ENCODE peak calls at places on chromosomes 13 and 19, in six cellular contexts. P, B, V, G, T and S are unnamed samples.

GRCh38 chr13:48210178-48210577 is 22.8 kb upstream of the ITM2B start:
- DNase-seq in P (no peak), B (no peak), V (no peak), G (peak; percentile 90), T (no peak), S (no peak)

GRCh38 chr13:43894438-43894837 is 14.7 kb downstream of the LACC1 start:
- DNase-seq in P (no peak), B (no peak), V (no peak), G (no peak), T (no peak), S (no peak)

GRCh38 chr13:46134961-46135522 is 30.2 kb upstream of the CPB2 start:
- DNase-seq in P (peak; percentile 19), B (peak; percentile 71), V (no peak), G (no peak), T (no peak), S (no peak)

GRCh38 chr19:44313231-44313630 is 8.4 kb upstream of the ZNF235 start:
- DNase-seq in P (no peak), B (no peak), V (no peak), G (no peak), T (no peak), S (no peak)

GRCh38 chr13:100235311-100235901 is 146.5 kb downstream of the PCCA start:
- DNase-seq in P (peak; percentile 40), B (peak; percentile 79), V (no peak), G (peak; percentile 79), T (no peak), S (no peak)

GRCh38 chr13:44904982-44905381 is 84.3 kb downstream of the NUFIP1 start:
- DNase-seq in P (no peak), B (peak; percentile 17), V (no peak), G (peak; percentile 98), T (no peak), S (no peak)

GRCh38 chr13:113544071-113544891 is 40.3 kb upstream of the TFDP1 start:
- DNase-seq in P (no peak), B (no peak), V (no peak), G (no peak), T (no peak), S (no peak)

GRCh38 chr19:1672038-1672768 is 19.8 kb upstream of the TCF3 start:
- DNase-seq in P (peak; percentile 69), B (peak; percentile 36), V (peak; percentile 49), G (peak; percentile 32), T (peak; percentile 25), S (no peak)

GRCh38 chr13:99288069-99288468 is 19.1 kb downstream of the GPR183 start:
- DNase-seq in P (no peak), B (no peak), V (no peak), G (no peak), T (no peak), S (peak; percentile 23)

GRCh38 chr13:38173403-38173802 is 176.2 kb upstream of the UFM1 start:
- DNase-seq in P (no peak), B (peak; percentile 16), V (no peak), G (no peak), T (no peak), S (no peak)

GRCh38 chr13:39210961-39211534 is 172.8 kb downstream of the NHLRC3 start:
- DNase-seq in P (no peak), B (no peak), V (no peak), G (peak; percentile 28), T (no peak), S (no peak)

GRCh38 chr19:17615889-17616685 is 60.6 kb downstream of the COLGALT1 start:
- DNase-seq in P (no peak), B (no peak), V (no peak), G (no peak), T (no peak), S (no peak)

GRCh38 chr19:2097330-2098327 is 914 bp downstream of the IZUMO4 start:
- DNase-seq in P (no peak), B (peak; percentile 4), V (peak; percentile 47), G (no peak), T (peak; percentile 43), S (no peak)

GRCh38 chr13:21663197-21663596 is 7.7 kb upstream of the FGF9 start:
- DNase-seq in P (peak; percentile 9), B (peak; percentile 90), V (no peak), G (no peak), T (no peak), S (no peak)

GRCh38 chr13:51322826-51323225 is 16.7 kb upstream of the SERPINE3 start:
- DNase-seq in P (no peak), B (no peak), V (no peak), G (no peak), T (no peak), S (no peak)

GRCh38 chr19:5949792-5950305 is 28.1 kb downstream of the RANBP3 start:
- DNase-seq in P (no peak), B (no peak), V (no peak), G (no peak), T (peak; percentile 19), S (no peak)

GRCh38 chr13:40591091-40591490 is 75.3 kb downstream of the FOXO1 start:
- DNase-seq in P (no peak), B (no peak), V (no peak), G (no peak), T (no peak), S (no peak)

GRCh38 chr19:45164577-45165335 is 4.0 kb upstream of the NKPD1 start:
- DNase-seq in P (no peak), B (peak; percentile 85), V (peak; percentile 47), G (peak; percentile 55), T (no peak), S (peak; percentile 85)

GRCh38 chr13:102402292-102402691 is 444 bp upstream of the FGF14 start:
- DNase-seq in P (no peak), B (no peak), V (no peak), G (peak; percentile 79), T (no peak), S (no peak)

GRCh38 chr13:23378009-23378632 is 55.4 kb downstream of the SACS start:
- DNase-seq in P (no peak), B (no peak), V (no peak), G (peak; percentile 100), T (peak; percentile 18), S (peak; percentile 33)